ENCODE peak calls at places on chromosomes 16 and 17, in four cellular contexts. H is H1, K is HepG2, X is GM12878. Z is an unnamed sample.

GRCh38 chr17:64092952-64093451 is 36.9 kb downstream of the ERN1 start:
- DNase-seq in H (no peak), X (no peak), K (peak), Z (no peak)

GRCh38 chr16:2090819-2091721 is 43.3 kb downstream of the TSC2 start:
- DNase-seq in K (no peak), H (peak), X (no peak), Z (peak)

GRCh38 chr17:39845052-39845976 is 18.8 kb downstream of the IKZF3 start:
- DNase-seq in X (no peak), K (no peak), H (no peak), Z (no peak)

GRCh38 chr16:56263711-56264608 is 72.7 kb downstream of the GNAO1 start:
- DNase-seq in K (peak), X (no peak), H (no peak), Z (peak)

GRCh38 chr16:17225551-17225950 is 245.2 kb downstream of the XYLT1 start:
- DNase-seq in K (no peak), X (no peak), H (no peak), Z (no peak)

GRCh38 chr16:72986011-72986410 is 61.9 kb downstream of the ZFHX3 start:
- DNase-seq in H (no peak), X (no peak), K (no peak), Z (no peak)

GRCh38 chr17:77829871-77830799 is 128.4 kb upstream of the TNRC6C start:
- DNase-seq in H (no peak), K (no peak), X (no peak), Z (peak)

GRCh38 chr16:84144301-84144858 is 597 bp downstream of the HSDL1 start:
- DNase-seq in K (no peak), H (peak), X (no peak), Z (peak)

GRCh38 chr17:64005734-64006167 is 7.6 kb downstream of the PRR29 start:
- DNase-seq in H (no peak), K (peak), X (no peak), Z (peak)

GRCh38 chr16:9845661-9846361 is 336.4 kb downstream of the GRIN2A start:
- DNase-seq in H (no peak), K (no peak), X (no peak), Z (no peak)

GRCh38 chr16:88920618-88921602 is 54.5 kb upstream of the PABPN1L start:
- DNase-seq in K (no peak), H (no peak), X (no peak), Z (peak)

GRCh38 chr17:35001549-35001948 is 21.2 kb downstream of the LIG3 start:
- DNase-seq in H (no peak), X (no peak), K (no peak), Z (no peak)

GRCh38 chr16:67884-68789 is 4.3 kb downstream of the RHBDF1 start:
- DNase-seq in H (no peak), X (no peak), K (no peak), Z (no peak)

GRCh38 chr16:50475170-50475569 is 73.0 kb upstream of the NKD1 start:
- DNase-seq in H (no peak), X (no peak), K (no peak), Z (no peak)

GRCh38 chr17:58667934-58668597 is 23.8 kb downstream of the TEX14 start:
- DNase-seq in H (no peak), K (no peak), X (no peak), Z (no peak)

GRCh38 chr17:79740413-79740812 is 9.7 kb downstream of the ENPP7 start:
- DNase-seq in K (no peak), X (no peak), H (no peak), Z (peak)

GRCh38 chr16:57235128-57236092 is 9.6 kb upstream of the ARL2BP start:
- DNase-seq in K (peak), X (no peak), H (no peak), Z (no peak)

GRCh38 chr16:19348578-19349315 is 63.2 kb downstream of the CLEC19A start:
- DNase-seq in K (no peak), X (no peak), H (peak), Z (peak)

GRCh38 chr17:27327397-27327796 is 33.5 kb downstream of the WSB1 start:
- DNase-seq in H (no peak), K (no peak), X (no peak), Z (no peak)

GRCh38 chr16:77191259-77191969 is 424 bp downstream of the MON1B start:
- DNase-seq in X (no peak), H (no peak), K (no peak), Z (peak)

GRCh38 chr17:69451416-69452394 is 37.2 kb downstream of the MAP2K6 start:
- DNase-seq in H (no peak), K (no peak), X (no peak), Z (peak)

GRCh38 chr17:17180741-17181525 is 25.2 kb downstream of the PLD6 start:
- DNase-seq in H (no peak), K (no peak), X (no peak), Z (no peak)

GRCh38 chr16:1082266-1082951 is 9.9 kb downstream of the SSTR5 start:
- DNase-seq in K (peak), H (no peak), X (no peak), Z (no peak)

GRCh38 chr16:1079786-1080525 is 7.4 kb downstream of the SSTR5 start:
- DNase-seq in X (no peak), H (no peak), K (no peak), Z (no peak)

GRCh38 chr16:1081734-1082265 is 9.3 kb downstream of the SSTR5 start:
- DNase-seq in K (no peak), X (no peak), H (no peak), Z (no peak)

GRCh38 chr16:1079341-1079740 is 6.8 kb downstream of the SSTR5 start:
- DNase-seq in K (no peak), X (no peak), H (no peak), Z (no peak)

DNA sequence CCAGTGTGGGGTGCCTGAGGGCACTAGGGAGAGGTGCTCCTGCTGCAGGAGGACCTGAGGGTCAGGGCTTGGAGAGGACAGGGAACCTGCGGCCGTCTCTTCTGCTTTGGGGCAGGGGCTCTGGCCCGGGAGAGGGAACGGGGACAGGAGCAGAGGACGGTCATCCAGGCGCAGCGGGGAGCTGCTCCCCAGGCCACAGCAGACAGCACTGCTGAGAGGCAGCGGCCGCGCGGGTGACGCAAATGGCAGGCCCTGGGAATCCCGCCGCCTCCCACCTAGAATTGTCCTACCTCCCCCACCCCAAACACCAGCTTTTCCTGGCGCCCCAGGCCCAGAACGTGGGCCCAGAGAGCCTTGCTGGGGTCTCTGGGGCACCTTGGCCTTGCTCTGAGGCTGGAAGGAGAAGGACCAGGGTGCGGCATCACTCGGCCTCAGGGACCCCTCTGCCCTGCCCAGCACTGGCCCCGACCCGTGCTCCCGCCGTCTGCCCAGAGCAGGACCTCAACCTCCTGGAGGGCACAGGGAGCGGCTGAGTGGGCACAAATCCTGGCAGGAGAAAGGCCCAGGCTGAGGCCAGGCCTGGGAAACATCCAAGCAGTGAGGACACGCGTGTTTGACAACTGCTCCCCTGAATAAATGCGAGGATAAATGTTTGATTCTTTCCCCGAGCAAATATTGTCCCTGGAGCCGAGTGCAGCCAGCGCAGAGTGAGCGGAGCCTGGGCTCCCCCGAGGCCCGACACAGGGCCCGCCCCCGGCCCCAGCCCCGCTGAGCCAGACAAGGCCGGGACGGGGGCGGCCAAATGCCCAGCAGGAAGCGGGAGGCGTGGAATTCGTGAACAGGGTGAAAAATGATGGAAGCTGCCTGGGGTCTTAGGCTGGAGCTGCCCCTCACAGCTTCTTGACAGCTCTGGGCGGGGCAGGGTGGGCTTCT is 8.5 kb downstream of the SSTR5 start:
- DNase-seq in H (no peak), K (no peak), X (no peak), Z (no peak)
- TF ChIP-seq CHD2 in H (no peak), K (no peak), X (no peak), Z (no peak)

GRCh38 chr17:13593021-13593751 is 8.5 kb downstream of the HS3ST3A1 start:
- DNase-seq in K (no peak), X (no peak), H (no peak), Z (no peak)

GRCh38 chr17:13592427-13592826 is 9.3 kb downstream of the HS3ST3A1 start:
- DNase-seq in H (no peak), K (no peak), X (no peak), Z (no peak)

GRCh38 chr17:13589658-13590057 is 12.1 kb downstream of the HS3ST3A1 start:
- DNase-seq in X (no peak), K (no peak), H (no peak), Z (no peak)

GRCh38 chr17:13587487-13588338 is 14.0 kb downstream of the HS3ST3A1 start:
- DNase-seq in X (no peak), H (no peak), K (no peak), Z (no peak)

DNA sequence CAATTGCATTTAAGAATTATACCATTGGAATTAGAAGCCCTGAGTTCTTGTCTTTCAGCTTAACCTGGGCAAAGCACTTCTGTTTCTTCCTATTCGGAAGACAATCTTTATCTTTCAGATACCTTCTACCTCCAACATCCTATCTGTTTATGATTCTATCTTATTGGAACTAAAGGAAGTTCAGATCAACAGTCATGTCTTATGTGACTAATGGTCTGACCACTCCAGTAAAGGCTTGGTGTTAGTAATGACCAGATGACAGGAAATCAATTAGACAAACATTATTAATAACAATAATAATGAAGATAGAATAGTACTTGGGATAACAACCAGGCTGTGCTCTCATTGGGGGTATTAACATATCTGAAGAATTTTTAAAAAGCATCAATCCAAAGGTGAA is 11.3 kb downstream of the HS3ST3A1 start:
- DNase-seq in K (no peak), H (no peak), X (no peak), Z (no peak)
- TF ChIP-seq TCF12 in K (no peak), H (no peak), X (no peak), Z (peak)

DNA sequence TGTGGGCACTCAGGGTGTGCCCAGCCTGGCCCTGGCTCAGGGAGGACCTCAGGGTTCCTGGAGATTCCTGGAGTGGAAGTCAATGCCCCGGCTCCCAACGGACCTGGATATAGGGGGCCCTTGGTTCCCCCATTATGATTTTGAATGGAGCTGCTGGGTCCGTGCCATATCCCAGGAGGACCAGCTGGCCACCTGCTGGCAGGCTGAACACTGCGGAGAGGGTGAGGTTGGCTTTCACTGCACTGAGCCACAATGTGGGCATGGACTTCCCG is 23.6 kb downstream of the USP6 start:
- DNase-seq in H (no peak), K (no peak), X (no peak), Z (no peak)
- TF ChIP-seq CHD2 in H (no peak), K (no peak), X (no peak), Z (no peak)

DNA sequence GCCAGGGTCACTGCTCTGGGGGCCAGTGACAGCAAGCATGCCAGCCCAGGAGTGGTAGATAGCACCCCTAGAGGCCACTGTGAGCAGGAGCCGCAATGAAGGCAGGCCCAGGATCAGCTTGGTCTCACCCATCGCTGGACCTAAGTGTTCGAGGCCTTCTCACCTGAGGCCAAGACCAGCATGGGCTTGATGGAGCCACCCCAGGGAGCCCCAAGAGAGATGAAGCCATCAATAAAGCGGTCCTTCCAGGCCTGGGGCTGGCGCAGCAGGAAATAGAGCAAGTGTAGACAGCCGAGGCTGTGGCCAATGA is 1.8 kb downstream of the LCAT start:
- DNase-seq in X (no peak), H (peak), K (peak), Z (peak)
- TF ChIP-seq TCF12 in X (no peak), H (no peak), K (no peak), Z (no peak)

DNA sequence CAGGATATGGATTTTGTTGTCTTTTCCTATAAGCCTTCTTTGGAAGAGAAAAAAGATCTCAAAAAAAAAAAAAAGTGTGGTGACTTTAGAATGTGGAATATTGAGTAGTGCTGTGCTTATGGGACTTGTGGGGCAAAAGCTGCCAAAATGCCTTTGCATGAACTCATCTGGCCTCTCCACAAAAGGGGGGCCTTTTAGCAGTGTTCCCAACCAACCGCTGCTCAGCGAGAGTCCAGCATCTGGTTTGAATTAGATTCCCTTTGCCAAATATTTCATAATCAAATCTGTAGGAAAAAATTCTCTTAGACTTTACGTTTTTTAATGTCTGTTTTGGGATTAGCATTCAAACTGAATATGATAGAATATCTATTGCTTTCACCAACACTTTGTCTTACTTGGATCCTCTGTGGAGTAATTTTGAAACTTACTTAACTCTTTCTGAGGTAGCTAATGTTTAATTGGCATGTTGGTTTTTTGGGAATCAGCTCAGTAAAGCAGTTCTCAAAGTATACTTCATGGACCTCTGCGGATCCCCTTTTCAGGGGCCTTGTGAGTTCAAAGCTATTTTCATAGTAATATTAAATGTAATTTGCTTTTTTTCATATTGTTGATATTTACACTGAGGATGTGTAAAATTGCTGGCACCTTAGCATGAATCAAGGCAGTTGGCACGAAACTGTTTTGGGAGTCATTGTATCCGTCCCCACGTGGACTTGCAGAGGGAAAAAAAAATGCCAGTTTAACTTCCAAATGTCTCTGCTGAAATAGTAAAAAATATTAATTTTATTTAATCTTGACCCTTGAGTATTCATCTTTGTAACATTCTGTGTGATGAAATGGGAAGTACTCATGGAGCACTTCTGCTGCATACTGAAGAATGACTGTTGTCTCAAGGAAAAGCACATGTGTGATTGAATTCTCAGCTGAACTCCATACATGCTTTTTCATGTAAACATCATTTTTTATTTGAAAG is 34.7 kb upstream of the VPS4A start:
- DNase-seq in K (no peak), X (no peak), H (no peak), Z (peak)
- TF ChIP-seq CHD2 in K (no peak), X (no peak), H (no peak), Z (peak)

DNA sequence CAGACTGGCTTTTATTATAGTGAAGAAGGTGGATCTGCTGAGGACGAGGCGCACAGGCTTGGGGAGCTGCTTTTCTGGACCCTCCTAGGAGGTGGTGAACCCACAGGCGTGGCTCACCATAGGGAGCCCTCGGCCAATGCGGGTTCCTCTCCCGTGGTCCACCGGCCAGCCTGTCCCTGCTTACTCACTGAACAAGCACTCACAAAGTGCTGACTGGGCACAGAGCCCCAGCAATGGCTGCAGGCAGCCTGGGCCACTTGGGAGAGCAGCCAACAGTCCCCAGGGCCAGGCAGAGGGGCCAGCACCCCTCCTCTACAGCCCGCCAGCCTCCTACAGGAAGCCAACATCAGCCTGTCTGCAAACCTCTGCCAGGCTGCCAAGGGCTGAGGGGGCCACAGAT is 19.1 kb upstream of the NCBP3 start:
- DNase-seq in X (no peak), H (no peak), K (no peak), Z (no peak)
- TF ChIP-seq TCF12 in X (no peak), H (no peak), K (no peak), Z (peak)

DNA sequence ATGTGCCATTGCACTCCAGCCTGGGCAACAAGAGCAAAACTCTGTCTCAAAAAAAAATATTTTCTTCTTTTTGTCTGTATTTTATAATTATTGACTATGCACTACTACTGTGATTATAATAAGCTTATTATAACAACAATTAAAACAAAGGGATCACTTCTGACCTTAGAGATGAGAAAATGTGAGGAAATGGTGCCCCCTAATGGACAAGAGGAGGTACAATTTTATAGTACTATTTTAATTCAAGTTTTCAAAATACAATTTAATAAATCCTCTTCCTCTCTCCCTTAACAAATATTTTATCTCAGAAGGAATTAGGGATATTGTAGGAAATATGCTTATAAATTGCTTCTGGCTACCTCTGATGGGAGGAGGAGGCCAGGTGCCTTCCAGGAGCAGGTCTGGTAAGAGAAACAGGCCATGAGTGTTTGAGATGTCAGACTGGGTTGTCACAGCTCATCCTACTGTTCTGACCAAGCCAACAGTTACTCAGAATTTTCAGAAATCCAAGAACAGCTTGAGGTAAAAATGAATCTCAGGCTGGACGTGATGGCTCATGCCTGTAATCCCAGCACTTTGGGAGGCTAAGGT is 14.0 kb downstream of the VPS53 start:
- DNase-seq in H (no peak), K (no peak), X (no peak), Z (peak)
- TF ChIP-seq CHD2 in H (no peak), K (no peak), X (no peak), Z (no peak)

GRCh38 chr17:71793550-71793949 is 327.3 kb upstream of the SOX9 start:
- DNase-seq in X (no peak), K (no peak), H (no peak), Z (no peak)
- TF ChIP-seq TCF12 in X (no peak), K (no peak), H (no peak), Z (no peak)

GRCh38 chr16:23521965-23522364 is 11.7 kb upstream of the GGA2 start:
- DNase-seq in H (no peak), K (no peak), X (no peak), Z (no peak)

GRCh38 chr16:23518435-23518891 is 8.2 kb upstream of the GGA2 start:
- DNase-seq in X (no peak), H (no peak), K (no peak), Z (no peak)

GRCh38 chr16:23520500-23520899 is 10.2 kb upstream of the GGA2 start:
- DNase-seq in K (no peak), H (no peak), X (no peak), Z (no peak)

GRCh38 chr16:23521037-23521743 is 10.9 kb upstream of the GGA2 start:
- DNase-seq in K (no peak), X (no peak), H (no peak), Z (no peak)

DNA sequence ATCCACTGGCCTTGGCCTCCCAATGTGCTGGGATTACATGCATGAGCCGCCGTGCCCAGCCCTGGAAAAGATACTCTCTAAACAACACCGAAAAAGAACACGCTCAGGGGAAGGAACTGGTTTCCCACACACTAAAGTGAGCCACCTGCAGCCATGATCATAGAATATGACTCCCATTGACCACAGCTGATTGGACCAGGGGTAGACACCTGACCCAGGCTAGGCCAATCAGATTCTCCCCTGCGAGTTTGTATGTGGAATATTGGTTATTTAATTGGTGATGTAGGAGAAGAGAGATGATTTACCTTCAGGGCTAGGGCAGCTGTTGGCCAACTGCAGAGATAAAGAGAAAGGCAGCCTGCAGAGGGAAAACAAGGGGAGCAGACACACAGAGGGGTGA is 9.0 kb upstream of the GGA2 start:
- DNase-seq in K (no peak), X (no peak), H (no peak), Z (no peak)
- TF ChIP-seq CHD2 in K (no peak), X (no peak), H (no peak), Z (no peak)

Z was measured in SK-N-SH.